ENCODE peak calls at places on chromosome 12, in four cellular contexts. One of them, this sample, is unnamed.

GRCh38 chr12:27279836-27280235 is 35.8 kb downstream of the STK38L start:
- DNase-seq in Calu3: no peak
- DNase-seq in Panc1: no peak
- DNase-seq in spleen: no peak
- DNase-seq in this sample: no peak

GRCh38 chr12:3041558-3042164 is 35.5 kb upstream of the TSPAN9 start:
- DNase-seq in Calu3: peak
- DNase-seq in Panc1: peak
- DNase-seq in spleen: peak
- DNase-seq in this sample: no peak

GRCh38 chr12:3250576-3250975 is 173.4 kb downstream of the TSPAN9 start:
- DNase-seq in Calu3: no peak
- DNase-seq in Panc1: no peak
- DNase-seq in spleen: no peak
- DNase-seq in this sample: no peak

GRCh38 chr12:109637341-109637740 is 63.7 kb downstream of the MVK start:
- DNase-seq in Calu3: no peak
- DNase-seq in Panc1: no peak
- DNase-seq in spleen: no peak
- DNase-seq in this sample: no peak

GRCh38 chr12:905273-906076 is 44.0 kb downstream of the RAD52 start:
- DNase-seq in Calu3: no peak
- DNase-seq in Panc1: no peak
- DNase-seq in spleen: no peak
- DNase-seq in this sample: no peak

GRCh38 chr12:2691340-2692111 is 103.2 kb upstream of the FKBP4 start:
- DNase-seq in Calu3: no peak
- DNase-seq in Panc1: no peak
- DNase-seq in spleen: peak
- DNase-seq in this sample: peak

GRCh38 chr12:34406228-34406995 is 384.1 kb downstream of the ALG10 start:
- DNase-seq in Calu3: no peak
- DNase-seq in Panc1: no peak
- DNase-seq in spleen: peak
- DNase-seq in this sample: peak

GRCh38 chr12:69210661-69211060 is 28.7 kb upstream of the CPSF6 start:
- DNase-seq in Calu3: no peak
- DNase-seq in Panc1: no peak
- DNase-seq in spleen: no peak
- DNase-seq in this sample: no peak

GRCh38 chr12:14915736-14916135 is 22.6 kb downstream of the ERP27 start:
- DNase-seq in Calu3: no peak
- DNase-seq in Panc1: no peak
- DNase-seq in spleen: no peak
- DNase-seq in this sample: no peak

GRCh38 chr12:106498056-106498455 is 84.7 kb upstream of the RFX4 start:
- DNase-seq in Calu3: no peak
- DNase-seq in Panc1: no peak
- DNase-seq in spleen: no peak
- DNase-seq in this sample: no peak

GRCh38 chr12:65525501-65526141 is 247.1 kb downstream of the MSRB3 start:
- DNase-seq in Calu3: no peak
- DNase-seq in Panc1: no peak
- DNase-seq in spleen: no peak
- DNase-seq in this sample: no peak

GRCh38 chr12:25107920-25108319 is 87.0 kb downstream of the DNAI7 start:
- DNase-seq in Calu3: no peak
- DNase-seq in Panc1: no peak
- DNase-seq in spleen: no peak
- DNase-seq in this sample: peak

GRCh38 chr12:19064713-19065112 is 64.8 kb upstream of the PLEKHA5 start:
- DNase-seq in Calu3: no peak
- DNase-seq in Panc1: no peak
- DNase-seq in spleen: no peak
- DNase-seq in this sample: no peak

GRCh38 chr12:118685983-118686607 is 295.2 kb upstream of the SRRM4 start:
- DNase-seq in Calu3: no peak
- DNase-seq in Panc1: no peak
- DNase-seq in spleen: no peak
- DNase-seq in this sample: no peak

GRCh38 chr12:68317047-68317667 is 15.0 kb downstream of the MDM1 start:
- DNase-seq in Calu3: peak
- DNase-seq in Panc1: no peak
- DNase-seq in spleen: no peak
- DNase-seq in this sample: no peak

GRCh38 chr12:54983536-54984102 is 943 bp downstream of the TESPA1 start:
- DNase-seq in Calu3: no peak
- DNase-seq in Panc1: no peak
- DNase-seq in spleen: no peak
- DNase-seq in this sample: no peak

GRCh38 chr12:75361408-75361807 is 26.9 kb downstream of the GLIPR1L1 start:
- DNase-seq in Calu3: no peak
- DNase-seq in Panc1: no peak
- DNase-seq in spleen: no peak
- DNase-seq in this sample: no peak

GRCh38 chr12:106673151-106673550 is 90.3 kb downstream of the RFX4 start:
- DNase-seq in Calu3: no peak
- DNase-seq in Panc1: no peak
- DNase-seq in spleen: no peak
- DNase-seq in this sample: no peak

GRCh38 chr12:53805067-53805466 is 53.3 kb upstream of the CISTR start:
- DNase-seq in Calu3: no peak
- DNase-seq in Panc1: no peak
- DNase-seq in spleen: no peak
- DNase-seq in this sample: no peak

GRCh38 chr12:53805801-53806200 is 54.0 kb upstream of the CISTR start:
- DNase-seq in Calu3: no peak
- DNase-seq in Panc1: no peak
- DNase-seq in spleen: no peak
- DNase-seq in this sample: no peak

GRCh38 chr12:53803703-53804102 is 51.9 kb upstream of the CISTR start:
- DNase-seq in Calu3: no peak
- DNase-seq in Panc1: no peak
- DNase-seq in spleen: no peak
- DNase-seq in this sample: no peak

GRCh38 chr12:53804429-53804828 is 52.6 kb upstream of the CISTR start:
- DNase-seq in Calu3: peak
- DNase-seq in Panc1: no peak
- DNase-seq in spleen: no peak
- DNase-seq in this sample: no peak

GRCh38 chr12:53803194-53803593 is 51.4 kb upstream of the CISTR start:
- DNase-seq in Calu3: no peak
- DNase-seq in Panc1: no peak
- DNase-seq in spleen: no peak
- DNase-seq in this sample: no peak
- TF ChIP-seq CTCF in Calu3: no peak
- TF ChIP-seq CTCF in Panc1: no peak
- TF ChIP-seq CTCF in spleen: no peak
- TF ChIP-seq CTCF in this sample: no peak

DNA sequence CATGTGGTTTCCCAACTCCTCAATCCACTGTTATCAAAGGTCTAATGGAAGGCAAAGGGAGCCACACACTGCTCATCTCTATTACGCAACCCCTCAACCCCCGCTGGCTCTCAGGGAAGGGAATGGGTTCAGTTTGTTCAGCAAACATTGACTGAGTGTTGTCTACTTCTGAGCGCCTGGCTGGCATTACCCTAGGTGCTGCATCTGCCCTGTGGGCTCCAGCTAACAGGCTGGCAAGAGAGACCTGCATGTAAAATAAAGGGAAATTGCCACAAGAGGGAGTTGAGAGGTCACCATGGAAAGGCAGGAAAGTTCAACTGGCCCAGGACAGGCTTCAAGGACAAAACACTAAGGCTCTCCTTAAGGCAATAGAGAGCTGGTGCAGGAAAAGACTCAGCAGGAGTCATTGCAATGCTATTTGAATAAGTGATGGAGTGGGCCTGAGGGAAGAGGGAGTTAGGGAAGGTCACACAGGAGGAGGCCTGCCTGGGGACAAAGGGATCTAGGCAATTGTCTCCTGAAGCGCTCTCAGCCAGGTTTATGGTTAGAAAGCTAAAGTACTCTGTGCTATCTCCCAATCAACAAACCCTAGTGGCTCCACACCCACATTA is 5.5 kb upstream of the ZNF740 start:
- DNase-seq in Calu3: no peak
- DNase-seq in Panc1: no peak
- DNase-seq in spleen: no peak
- DNase-seq in this sample: no peak
- TF ChIP-seq CTCF in Calu3: no peak
- TF ChIP-seq CTCF in Panc1: peak
- TF ChIP-seq CTCF in spleen: no peak
- TF ChIP-seq CTCF in this sample: no peak

GRCh38 chr12:9619411-9620179 is 11.9 kb upstream of the KLRB1 start:
- DNase-seq in Calu3: no peak
- DNase-seq in Panc1: no peak
- DNase-seq in spleen: no peak
- DNase-seq in this sample: no peak
- TF ChIP-seq CTCF in Calu3: no peak
- TF ChIP-seq CTCF in Panc1: peak
- TF ChIP-seq CTCF in spleen: no peak
- TF ChIP-seq CTCF in this sample: no peak

DNA sequence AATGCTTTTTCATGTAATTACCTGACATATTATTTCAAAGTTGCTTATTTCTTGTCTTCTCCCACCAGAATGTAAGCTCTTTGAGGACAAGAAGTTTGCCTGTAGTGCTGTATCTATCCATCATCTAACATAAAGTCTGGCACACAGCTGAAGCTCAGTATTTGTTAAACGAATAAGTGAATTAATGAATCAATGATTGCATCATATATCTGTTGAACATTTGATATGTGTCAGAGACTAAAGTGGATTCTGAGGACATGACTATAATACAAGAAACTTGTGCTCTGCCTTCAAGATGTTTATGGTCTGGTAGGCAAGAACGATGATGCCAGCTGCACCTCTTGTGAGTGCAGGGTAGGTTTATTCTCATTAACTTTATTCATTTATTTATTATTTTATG is 115.4 kb upstream of the SCAF11 start:
- DNase-seq in Calu3: no peak
- DNase-seq in Panc1: no peak
- DNase-seq in spleen: no peak
- DNase-seq in this sample: no peak
- TF ChIP-seq CTCF in Calu3: no peak
- TF ChIP-seq CTCF in Panc1: no peak
- TF ChIP-seq CTCF in spleen: no peak
- TF ChIP-seq CTCF in this sample: no peak

DNA sequence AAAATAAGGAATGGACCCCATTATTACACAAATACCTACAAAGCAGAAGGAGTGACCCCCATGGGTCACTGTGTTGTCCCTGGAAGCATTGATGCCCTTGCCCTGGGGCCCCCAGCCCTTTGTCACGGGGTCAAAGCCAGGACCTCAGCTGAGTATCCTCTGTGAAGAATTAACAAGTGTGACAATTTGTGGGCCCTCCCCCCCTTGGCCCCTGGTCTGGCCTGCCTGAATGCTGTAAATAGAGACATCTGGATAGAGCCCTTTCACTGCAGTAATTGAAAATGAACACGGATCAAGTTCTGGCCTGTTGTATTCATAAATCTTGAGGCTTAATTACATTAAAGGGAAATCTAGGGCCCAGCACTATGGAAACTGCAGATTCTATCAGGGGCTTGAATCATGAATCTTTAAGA is 72.7 kb downstream of the C12orf42 start:
- DNase-seq in Calu3: no peak
- DNase-seq in Panc1: no peak
- DNase-seq in spleen: no peak
- DNase-seq in this sample: no peak
- TF ChIP-seq CTCF in Calu3: no peak
- TF ChIP-seq CTCF in Panc1: no peak
- TF ChIP-seq CTCF in spleen: no peak
- TF ChIP-seq CTCF in this sample: no peak

DNA sequence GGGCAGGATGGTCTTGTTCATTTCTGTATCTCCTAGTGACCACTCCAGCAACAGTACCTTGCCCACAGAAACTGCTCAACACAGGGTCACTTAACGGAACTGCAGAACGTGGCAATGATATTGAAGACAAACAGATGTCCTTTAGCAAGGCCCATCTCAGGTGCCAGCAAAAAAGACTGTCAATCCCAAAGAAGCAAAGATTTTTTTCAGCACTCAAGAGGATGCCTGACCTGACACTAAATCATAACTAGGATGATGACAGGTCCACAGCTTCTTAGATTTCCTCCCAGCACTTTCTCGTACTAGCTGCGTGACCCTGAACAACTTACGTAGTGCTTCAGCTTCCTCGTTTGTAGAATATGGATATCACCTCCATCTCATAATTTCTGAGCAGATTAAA is 39.4 kb downstream of the ATP2B1 start:
- DNase-seq in Calu3: no peak
- DNase-seq in Panc1: no peak
- DNase-seq in spleen: no peak
- DNase-seq in this sample: no peak
- TF ChIP-seq CTCF in Calu3: no peak
- TF ChIP-seq CTCF in Panc1: no peak
- TF ChIP-seq CTCF in spleen: no peak
- TF ChIP-seq CTCF in this sample: no peak

DNA sequence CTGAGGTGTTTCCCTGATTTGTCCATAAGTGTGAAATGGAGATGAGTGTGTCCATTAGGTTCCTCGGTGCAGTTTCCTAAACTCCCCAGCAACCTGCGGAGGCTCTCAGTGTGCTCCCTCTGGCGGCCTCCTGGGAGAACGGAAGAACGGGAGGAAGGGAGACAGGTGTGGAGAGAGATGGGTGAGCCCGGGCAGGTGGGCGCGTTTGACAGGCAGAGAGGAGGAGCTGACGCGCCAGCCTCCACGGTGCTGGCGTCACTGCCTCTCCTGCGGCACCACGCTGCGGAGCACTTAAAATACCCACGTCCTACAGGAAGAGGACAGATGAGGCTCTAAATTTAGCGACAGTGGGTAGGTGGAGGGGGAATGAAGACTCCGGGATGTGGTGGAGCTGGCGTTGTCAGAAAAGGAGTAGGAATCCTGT is 26.8 kb upstream of the PEX5 start:
- DNase-seq in Calu3: peak
- DNase-seq in Panc1: no peak
- DNase-seq in spleen: no peak
- DNase-seq in this sample: no peak
- TF ChIP-seq CTCF in Calu3: peak
- TF ChIP-seq CTCF in Panc1: peak
- TF ChIP-seq CTCF in spleen: no peak
- TF ChIP-seq CTCF in this sample: no peak

GRCh38 chr12:90987520-90987919 is 17.3 kb downstream of the EPYC start:
- DNase-seq in Calu3: no peak
- DNase-seq in Panc1: no peak
- DNase-seq in spleen: no peak
- DNase-seq in this sample: no peak
- TF ChIP-seq CTCF in Calu3: no peak
- TF ChIP-seq CTCF in Panc1: no peak
- TF ChIP-seq CTCF in spleen: no peak
- TF ChIP-seq CTCF in this sample: no peak

DNA sequence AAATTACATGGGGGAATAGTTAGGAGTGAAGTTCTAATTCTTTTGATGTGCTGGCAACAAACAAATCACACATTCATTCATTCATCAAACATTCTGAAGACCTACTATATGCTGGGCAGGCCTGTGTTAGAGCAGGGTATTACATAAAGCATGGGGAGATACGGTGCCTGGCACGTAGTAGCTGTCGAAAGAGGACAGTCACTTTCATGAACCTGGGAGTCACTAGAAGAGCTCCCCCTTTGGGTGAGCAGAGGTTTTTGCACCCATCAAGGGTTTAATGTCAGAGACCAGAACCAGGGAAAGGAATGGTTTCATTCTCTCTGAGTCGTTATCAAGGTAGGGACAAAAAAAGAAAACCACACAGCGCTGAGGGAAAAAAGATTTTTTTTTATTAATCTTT is 10.0 kb downstream of the LHX5 start:
- DNase-seq in Calu3: no peak
- DNase-seq in Panc1: no peak
- DNase-seq in spleen: no peak
- DNase-seq in this sample: no peak
- TF ChIP-seq CTCF in Calu3: peak
- TF ChIP-seq CTCF in Panc1: peak
- TF ChIP-seq CTCF in spleen: no peak
- TF ChIP-seq CTCF in this sample: no peak

This sample was measured in activated B cell treated with CpG ODN at 0.5 μM for 24 hours.